ENCODE peak calls at places on chromosomes 3 and 15, in eight cellular contexts. One of them, this sample, is unnamed.

GRCh38 chr3:144127700-144128099 is 156.1 kb downstream of the DIPK2A start:
- DNase-seq in activated T-cell treated with anti-CD3 and anti-CD28 coated beads for 1 hour: no peak
- DNase-seq in effector CD4-positive, alpha-beta T cell: no peak
- DNase-seq in activated CD8-positive, alpha-beta T cell treated with anti-CD3 and anti-CD28 coated beads, Interleukin-2, amount 10 ng/mL, durations not matched to agents 7 days and 5 days: no peak
- DNase-seq in HTR-8/SVneo: no peak
- DNase-seq in choroid plexus epithelial cell: no peak
- DNase-seq in stimulated activated CD8-positive, alpha-beta memory T cell treated with anti-CD3 and anti-CD28 coated beads, Interleukin-4, amount 100 ng/mL, for 24 hours: no peak
- DNase-seq in WTC11: no peak
- DNase-seq in this sample: no peak

GRCh38 chr3:150147776-150148175 is 177.1 kb upstream of the PFN2 start:
- DNase-seq in activated CD8-positive, alpha-beta T cell treated with anti-CD3 and anti-CD28 coated beads, Interleukin-2, amount 10 ng/mL, durations not matched to agents 7 days and 5 days: no peak
- DNase-seq in activated T-cell treated with anti-CD3 and anti-CD28 coated beads for 1 hour: no peak
- DNase-seq in HTR-8/SVneo: peak
- DNase-seq in stimulated activated CD8-positive, alpha-beta memory T cell treated with anti-CD3 and anti-CD28 coated beads, Interleukin-4, amount 100 ng/mL, for 24 hours: no peak
- DNase-seq in choroid plexus epithelial cell: peak
- DNase-seq in effector CD4-positive, alpha-beta T cell: no peak
- DNase-seq in WTC11: no peak
- DNase-seq in this sample: no peak

GRCh38 chr15:39539466-39539865 is 41.4 kb upstream of the THBS1 start:
- DNase-seq in activated CD8-positive, alpha-beta T cell treated with anti-CD3 and anti-CD28 coated beads, Interleukin-2, amount 10 ng/mL, durations not matched to agents 7 days and 5 days: no peak
- DNase-seq in choroid plexus epithelial cell: peak
- DNase-seq in HTR-8/SVneo: no peak
- DNase-seq in activated T-cell treated with anti-CD3 and anti-CD28 coated beads for 1 hour: no peak
- DNase-seq in effector CD4-positive, alpha-beta T cell: no peak
- DNase-seq in WTC11: no peak
- DNase-seq in stimulated activated CD8-positive, alpha-beta memory T cell treated with anti-CD3 and anti-CD28 coated beads, Interleukin-4, amount 100 ng/mL, for 24 hours: no peak
- DNase-seq in this sample: no peak

GRCh38 chr3:191139771-191140170 is 59.3 kb upstream of the OSTN start:
- DNase-seq in stimulated activated CD8-positive, alpha-beta memory T cell treated with anti-CD3 and anti-CD28 coated beads, Interleukin-4, amount 100 ng/mL, for 24 hours: no peak
- DNase-seq in activated T-cell treated with anti-CD3 and anti-CD28 coated beads for 1 hour: no peak
- DNase-seq in effector CD4-positive, alpha-beta T cell: no peak
- DNase-seq in choroid plexus epithelial cell: no peak
- DNase-seq in activated CD8-positive, alpha-beta T cell treated with anti-CD3 and anti-CD28 coated beads, Interleukin-2, amount 10 ng/mL, durations not matched to agents 7 days and 5 days: no peak
- DNase-seq in HTR-8/SVneo: no peak
- DNase-seq in WTC11: no peak
- DNase-seq in this sample: no peak

GRCh38 chr3:31240466-31240865 is 292.3 kb upstream of the STT3B start:
- DNase-seq in choroid plexus epithelial cell: no peak
- DNase-seq in effector CD4-positive, alpha-beta T cell: no peak
- DNase-seq in stimulated activated CD8-positive, alpha-beta memory T cell treated with anti-CD3 and anti-CD28 coated beads, Interleukin-4, amount 100 ng/mL, for 24 hours: no peak
- DNase-seq in activated CD8-positive, alpha-beta T cell treated with anti-CD3 and anti-CD28 coated beads, Interleukin-2, amount 10 ng/mL, durations not matched to agents 7 days and 5 days: no peak
- DNase-seq in HTR-8/SVneo: no peak
- DNase-seq in activated T-cell treated with anti-CD3 and anti-CD28 coated beads for 1 hour: no peak
- DNase-seq in WTC11: no peak
- DNase-seq in this sample: no peak

GRCh38 chr15:75024102-75024636 is 779 bp downstream of the PPCDC start:
- DNase-seq in activated T-cell treated with anti-CD3 and anti-CD28 coated beads for 1 hour: no peak
- DNase-seq in HTR-8/SVneo: no peak
- DNase-seq in activated CD8-positive, alpha-beta T cell treated with anti-CD3 and anti-CD28 coated beads, Interleukin-2, amount 10 ng/mL, durations not matched to agents 7 days and 5 days: no peak
- DNase-seq in effector CD4-positive, alpha-beta T cell: no peak
- DNase-seq in stimulated activated CD8-positive, alpha-beta memory T cell treated with anti-CD3 and anti-CD28 coated beads, Interleukin-4, amount 100 ng/mL, for 24 hours: no peak
- DNase-seq in choroid plexus epithelial cell: peak
- DNase-seq in WTC11: no peak
- DNase-seq in this sample: peak

GRCh38 chr3:172313671-172314070 is 134.6 kb downstream of the GHSR start:
- DNase-seq in activated CD8-positive, alpha-beta T cell treated with anti-CD3 and anti-CD28 coated beads, Interleukin-2, amount 10 ng/mL, durations not matched to agents 7 days and 5 days: no peak
- DNase-seq in WTC11: no peak
- DNase-seq in stimulated activated CD8-positive, alpha-beta memory T cell treated with anti-CD3 and anti-CD28 coated beads, Interleukin-4, amount 100 ng/mL, for 24 hours: no peak
- DNase-seq in effector CD4-positive, alpha-beta T cell: no peak
- DNase-seq in activated T-cell treated with anti-CD3 and anti-CD28 coated beads for 1 hour: no peak
- DNase-seq in choroid plexus epithelial cell: no peak
- DNase-seq in HTR-8/SVneo: no peak
- DNase-seq in this sample: no peak

GRCh38 chr3:52162250-52162872 is 8.1 kb upstream of the POC1A start:
- DNase-seq in activated T-cell treated with anti-CD3 and anti-CD28 coated beads for 1 hour: no peak
- DNase-seq in stimulated activated CD8-positive, alpha-beta memory T cell treated with anti-CD3 and anti-CD28 coated beads, Interleukin-4, amount 100 ng/mL, for 24 hours: no peak
- DNase-seq in HTR-8/SVneo: no peak
- DNase-seq in activated CD8-positive, alpha-beta T cell treated with anti-CD3 and anti-CD28 coated beads, Interleukin-2, amount 10 ng/mL, durations not matched to agents 7 days and 5 days: no peak
- DNase-seq in WTC11: no peak
- DNase-seq in effector CD4-positive, alpha-beta T cell: no peak
- DNase-seq in choroid plexus epithelial cell: no peak
- DNase-seq in this sample: no peak

GRCh38 chr15:47756872-47757271 is 39.6 kb downstream of the SEMA6D start:
- DNase-seq in effector CD4-positive, alpha-beta T cell: no peak
- DNase-seq in activated T-cell treated with anti-CD3 and anti-CD28 coated beads for 1 hour: no peak
- DNase-seq in WTC11: no peak
- DNase-seq in stimulated activated CD8-positive, alpha-beta memory T cell treated with anti-CD3 and anti-CD28 coated beads, Interleukin-4, amount 100 ng/mL, for 24 hours: no peak
- DNase-seq in activated CD8-positive, alpha-beta T cell treated with anti-CD3 and anti-CD28 coated beads, Interleukin-2, amount 10 ng/mL, durations not matched to agents 7 days and 5 days: no peak
- DNase-seq in HTR-8/SVneo: peak
- DNase-seq in choroid plexus epithelial cell: peak
- DNase-seq in this sample: no peak

GRCh38 chr3:134327594-134327975 is 46.7 kb downstream of the AMOTL2 start:
- DNase-seq in activated CD8-positive, alpha-beta T cell treated with anti-CD3 and anti-CD28 coated beads, Interleukin-2, amount 10 ng/mL, durations not matched to agents 7 days and 5 days: no peak
- DNase-seq in HTR-8/SVneo: no peak
- DNase-seq in stimulated activated CD8-positive, alpha-beta memory T cell treated with anti-CD3 and anti-CD28 coated beads, Interleukin-4, amount 100 ng/mL, for 24 hours: no peak
- DNase-seq in choroid plexus epithelial cell: peak
- DNase-seq in WTC11: no peak
- DNase-seq in activated T-cell treated with anti-CD3 and anti-CD28 coated beads for 1 hour: no peak
- DNase-seq in effector CD4-positive, alpha-beta T cell: no peak
- DNase-seq in this sample: no peak

GRCh38 chr15:70033529-70034140 is 64.1 kb downstream of the TLE3 start:
- DNase-seq in WTC11: no peak
- DNase-seq in HTR-8/SVneo: no peak
- DNase-seq in choroid plexus epithelial cell: peak
- DNase-seq in effector CD4-positive, alpha-beta T cell: no peak
- DNase-seq in activated CD8-positive, alpha-beta T cell treated with anti-CD3 and anti-CD28 coated beads, Interleukin-2, amount 10 ng/mL, durations not matched to agents 7 days and 5 days: no peak
- DNase-seq in activated T-cell treated with anti-CD3 and anti-CD28 coated beads for 1 hour: no peak
- DNase-seq in stimulated activated CD8-positive, alpha-beta memory T cell treated with anti-CD3 and anti-CD28 coated beads, Interleukin-4, amount 100 ng/mL, for 24 hours: no peak
- DNase-seq in this sample: no peak

GRCh38 chr15:85064710-85065109 is 83.1 kb downstream of the PDE8A start:
- DNase-seq in activated T-cell treated with anti-CD3 and anti-CD28 coated beads for 1 hour: no peak
- DNase-seq in choroid plexus epithelial cell: no peak
- DNase-seq in effector CD4-positive, alpha-beta T cell: no peak
- DNase-seq in HTR-8/SVneo: no peak
- DNase-seq in activated CD8-positive, alpha-beta T cell treated with anti-CD3 and anti-CD28 coated beads, Interleukin-2, amount 10 ng/mL, durations not matched to agents 7 days and 5 days: no peak
- DNase-seq in WTC11: no peak
- DNase-seq in stimulated activated CD8-positive, alpha-beta memory T cell treated with anti-CD3 and anti-CD28 coated beads, Interleukin-4, amount 100 ng/mL, for 24 hours: no peak
- DNase-seq in this sample: no peak

GRCh38 chr15:92843819-92844218 is 56.3 kb upstream of the CHD2 start:
- DNase-seq in HTR-8/SVneo: no peak
- DNase-seq in stimulated activated CD8-positive, alpha-beta memory T cell treated with anti-CD3 and anti-CD28 coated beads, Interleukin-4, amount 100 ng/mL, for 24 hours: no peak
- DNase-seq in WTC11: no peak
- DNase-seq in activated CD8-positive, alpha-beta T cell treated with anti-CD3 and anti-CD28 coated beads, Interleukin-2, amount 10 ng/mL, durations not matched to agents 7 days and 5 days: peak
- DNase-seq in activated T-cell treated with anti-CD3 and anti-CD28 coated beads for 1 hour: no peak
- DNase-seq in effector CD4-positive, alpha-beta T cell: no peak
- DNase-seq in choroid plexus epithelial cell: no peak
- DNase-seq in this sample: peak

GRCh38 chr3:71430941-71431552 is 152.5 kb downstream of the FOXP1 start:
- DNase-seq in activated CD8-positive, alpha-beta T cell treated with anti-CD3 and anti-CD28 coated beads, Interleukin-2, amount 10 ng/mL, durations not matched to agents 7 days and 5 days: no peak
- DNase-seq in choroid plexus epithelial cell: peak
- DNase-seq in stimulated activated CD8-positive, alpha-beta memory T cell treated with anti-CD3 and anti-CD28 coated beads, Interleukin-4, amount 100 ng/mL, for 24 hours: no peak
- DNase-seq in WTC11: no peak
- DNase-seq in HTR-8/SVneo: no peak
- DNase-seq in effector CD4-positive, alpha-beta T cell: no peak
- DNase-seq in activated T-cell treated with anti-CD3 and anti-CD28 coated beads for 1 hour: no peak
- DNase-seq in this sample: no peak

GRCh38 chr3:143266512-143266911 is 146.9 kb downstream of the CHST2 start:
- DNase-seq in activated CD8-positive, alpha-beta T cell treated with anti-CD3 and anti-CD28 coated beads, Interleukin-2, amount 10 ng/mL, durations not matched to agents 7 days and 5 days: no peak
- DNase-seq in effector CD4-positive, alpha-beta T cell: no peak
- DNase-seq in WTC11: no peak
- DNase-seq in HTR-8/SVneo: no peak
- DNase-seq in choroid plexus epithelial cell: peak
- DNase-seq in activated T-cell treated with anti-CD3 and anti-CD28 coated beads for 1 hour: no peak
- DNase-seq in stimulated activated CD8-positive, alpha-beta memory T cell treated with anti-CD3 and anti-CD28 coated beads, Interleukin-4, amount 100 ng/mL, for 24 hours: no peak
- DNase-seq in this sample: no peak

GRCh38 chr3:22371592-22372291 is 620.7 kb upstream of the ZNF385D start:
- DNase-seq in choroid plexus epithelial cell: no peak
- DNase-seq in WTC11: peak
- DNase-seq in activated CD8-positive, alpha-beta T cell treated with anti-CD3 and anti-CD28 coated beads, Interleukin-2, amount 10 ng/mL, durations not matched to agents 7 days and 5 days: no peak
- DNase-seq in stimulated activated CD8-positive, alpha-beta memory T cell treated with anti-CD3 and anti-CD28 coated beads, Interleukin-4, amount 100 ng/mL, for 24 hours: no peak
- DNase-seq in HTR-8/SVneo: no peak
- DNase-seq in effector CD4-positive, alpha-beta T cell: no peak
- DNase-seq in activated T-cell treated with anti-CD3 and anti-CD28 coated beads for 1 hour: no peak
- DNase-seq in this sample: no peak

GRCh38 chr15:31342781-31343626 is 16.4 kb downstream of the KLF13 start:
- DNase-seq in choroid plexus epithelial cell: no peak
- DNase-seq in activated T-cell treated with anti-CD3 and anti-CD28 coated beads for 1 hour: no peak
- DNase-seq in effector CD4-positive, alpha-beta T cell: no peak
- DNase-seq in WTC11: peak
- DNase-seq in stimulated activated CD8-positive, alpha-beta memory T cell treated with anti-CD3 and anti-CD28 coated beads, Interleukin-4, amount 100 ng/mL, for 24 hours: no peak
- DNase-seq in activated CD8-positive, alpha-beta T cell treated with anti-CD3 and anti-CD28 coated beads, Interleukin-2, amount 10 ng/mL, durations not matched to agents 7 days and 5 days: no peak
- DNase-seq in HTR-8/SVneo: no peak
- DNase-seq in this sample: no peak

GRCh38 chr3:94822298-94822697 is 759.4 kb downstream of the NSUN3 start:
- DNase-seq in choroid plexus epithelial cell: no peak
- DNase-seq in activated T-cell treated with anti-CD3 and anti-CD28 coated beads for 1 hour: no peak
- DNase-seq in activated CD8-positive, alpha-beta T cell treated with anti-CD3 and anti-CD28 coated beads, Interleukin-2, amount 10 ng/mL, durations not matched to agents 7 days and 5 days: no peak
- DNase-seq in WTC11: no peak
- DNase-seq in effector CD4-positive, alpha-beta T cell: no peak
- DNase-seq in stimulated activated CD8-positive, alpha-beta memory T cell treated with anti-CD3 and anti-CD28 coated beads, Interleukin-4, amount 100 ng/mL, for 24 hours: no peak
- DNase-seq in HTR-8/SVneo: no peak
- DNase-seq in this sample: no peak

GRCh38 chr3:94147039-94147438 is 84.2 kb downstream of the NSUN3 start:
- DNase-seq in effector CD4-positive, alpha-beta T cell: no peak
- DNase-seq in activated T-cell treated with anti-CD3 and anti-CD28 coated beads for 1 hour: no peak
- DNase-seq in choroid plexus epithelial cell: no peak
- DNase-seq in stimulated activated CD8-positive, alpha-beta memory T cell treated with anti-CD3 and anti-CD28 coated beads, Interleukin-4, amount 100 ng/mL, for 24 hours: no peak
- DNase-seq in WTC11: no peak
- DNase-seq in HTR-8/SVneo: no peak
- DNase-seq in activated CD8-positive, alpha-beta T cell treated with anti-CD3 and anti-CD28 coated beads, Interleukin-2, amount 10 ng/mL, durations not matched to agents 7 days and 5 days: no peak
- DNase-seq in this sample: no peak

This sample was measured in DND-41.